ENCODE peak calls at places on chromosomes 4 and X, in eight cellular contexts. One of them, this sample, is unnamed. For H3K4me1 and H3K36me3, the result is how much of the 10 kb centered on the place peaks cover.

GRCh38 chrX:916235-916609 is 285.6 kb downstream of the SHOX start:
- DNase-seq in SK-N-SH: no peak
- DNase-seq in GM23338: no peak
- DNase-seq in heart right ventricle: no peak
- DNase-seq in transverse colon: no peak
- DNase-seq in lung: peak
- DNase-seq in MM.1S: no peak
- DNase-seq in fibroblast of lung: no peak
- DNase-seq in this sample: no peak

GRCh38 chrX:121579016-121579760 is 531.8 kb downstream of the GLUD2 start:
- DNase-seq in SK-N-SH: peak
- DNase-seq in GM23338: peak
- DNase-seq in heart right ventricle: no peak
- DNase-seq in transverse colon: peak
- DNase-seq in lung: no peak
- DNase-seq in MM.1S: peak
- DNase-seq in fibroblast of lung: peak
- DNase-seq in this sample: no peak

GRCh38 chr4:38865445-38865844 is 2.2 kb upstream of the FAM114A1 start:
- DNase-seq in SK-N-SH: no peak
- DNase-seq in GM23338: no peak
- DNase-seq in heart right ventricle: no peak
- DNase-seq in transverse colon: peak
- DNase-seq in lung: no peak
- DNase-seq in MM.1S: no peak
- DNase-seq in fibroblast of lung: no peak
- DNase-seq in this sample: no peak

GRCh38 chr4:6873792-6874461 is 35.7 kb upstream of the TBC1D14 start:
- DNase-seq in SK-N-SH: peak
- DNase-seq in GM23338: peak
- DNase-seq in heart right ventricle: peak
- DNase-seq in transverse colon: peak
- DNase-seq in lung: peak
- DNase-seq in MM.1S: peak
- DNase-seq in fibroblast of lung: peak
- DNase-seq in this sample: peak

GRCh38 chrX:11427082-11428033 is 134.1 kb downstream of the AMELX start:
- DNase-seq in SK-N-SH: peak
- DNase-seq in GM23338: peak
- DNase-seq in heart right ventricle: peak
- DNase-seq in transverse colon: peak
- DNase-seq in lung: no peak
- DNase-seq in MM.1S: peak
- DNase-seq in fibroblast of lung: no peak
- DNase-seq in this sample: no peak

GRCh38 chr4:63637270-63637669 is 772.0 kb downstream of the TECRL start:
- DNase-seq in SK-N-SH: no peak
- DNase-seq in GM23338: no peak
- DNase-seq in heart right ventricle: no peak
- DNase-seq in transverse colon: no peak
- DNase-seq in lung: no peak
- DNase-seq in MM.1S: no peak
- DNase-seq in fibroblast of lung: no peak
- DNase-seq in this sample: no peak

GRCh38 chr4:35772291-35772690 is 472.0 kb downstream of the ARAP2 start:
- DNase-seq in SK-N-SH: no peak
- DNase-seq in GM23338: no peak
- DNase-seq in heart right ventricle: no peak
- DNase-seq in transverse colon: no peak
- DNase-seq in lung: no peak
- DNase-seq in MM.1S: no peak
- DNase-seq in fibroblast of lung: peak
- DNase-seq in this sample: peak

GRCh38 chr4:74038161-74039064 is at the start of gene CXCL3:
- DNase-seq in SK-N-SH: peak
- DNase-seq in GM23338: peak
- DNase-seq in heart right ventricle: peak
- DNase-seq in transverse colon: peak
- DNase-seq in lung: peak
- DNase-seq in MM.1S: no peak
- DNase-seq in fibroblast of lung: peak
- DNase-seq in this sample: no peak

GRCh38 chrX:10158279-10158939 is 1.6 kb downstream of the CLCN4 start:
- DNase-seq in SK-N-SH: peak
- DNase-seq in GM23338: peak
- DNase-seq in heart right ventricle: peak
- DNase-seq in transverse colon: no peak
- DNase-seq in lung: no peak
- DNase-seq in MM.1S: no peak
- DNase-seq in fibroblast of lung: no peak
- DNase-seq in this sample: no peak

GRCh38 chrX:47620303-47620685 is 637 bp upstream of the SYN1 start:
- DNase-seq in SK-N-SH: no peak
- DNase-seq in GM23338: no peak
- DNase-seq in heart right ventricle: no peak
- DNase-seq in transverse colon: no peak
- DNase-seq in lung: no peak
- DNase-seq in MM.1S: no peak
- DNase-seq in fibroblast of lung: no peak
- DNase-seq in this sample: no peak

GRCh38 chr4:519203-519651 is 20.2 kb downstream of the PIGG start:
- DNase-seq in SK-N-SH: no peak
- DNase-seq in GM23338: no peak
- DNase-seq in heart right ventricle: no peak
- DNase-seq in transverse colon: no peak
- DNase-seq in lung: no peak
- DNase-seq in MM.1S: no peak
- DNase-seq in fibroblast of lung: no peak
- DNase-seq in this sample: peak

GRCh38 chrX:19883878-19884277 is 3.5 kb downstream of the SH3KBP1 start:
- DNase-seq in SK-N-SH: no peak
- DNase-seq in GM23338: no peak
- DNase-seq in heart right ventricle: no peak
- DNase-seq in transverse colon: peak
- DNase-seq in lung: no peak
- DNase-seq in MM.1S: peak
- DNase-seq in fibroblast of lung: no peak
- DNase-seq in this sample: no peak

GRCh38 chr4:132587626-132588025 is 561.5 kb upstream of the PCDH10 start:
- DNase-seq in SK-N-SH: no peak
- DNase-seq in GM23338: no peak
- DNase-seq in heart right ventricle: no peak
- DNase-seq in transverse colon: no peak
- DNase-seq in lung: no peak
- DNase-seq in MM.1S: no peak
- DNase-seq in fibroblast of lung: peak
- DNase-seq in this sample: no peak

GRCh38 chr4:12486995-12487394 is 997.1 kb downstream of the RAB28 start:
- DNase-seq in SK-N-SH: no peak
- DNase-seq in GM23338: no peak
- DNase-seq in heart right ventricle: peak
- DNase-seq in transverse colon: no peak
- DNase-seq in lung: no peak
- DNase-seq in MM.1S: no peak
- DNase-seq in fibroblast of lung: no peak
- DNase-seq in this sample: no peak

GRCh38 chrX:13759152-13759718 is 24.7 kb downstream of the OFD1 start:
- DNase-seq in SK-N-SH: no peak
- DNase-seq in GM23338: no peak
- DNase-seq in heart right ventricle: no peak
- DNase-seq in transverse colon: no peak
- DNase-seq in lung: no peak
- DNase-seq in MM.1S: no peak
- DNase-seq in fibroblast of lung: no peak
- DNase-seq in this sample: no peak

GRCh38 chrX:136623400-136623799 is 24.6 kb upstream of the CD40LG start:
- DNase-seq in SK-N-SH: no peak
- DNase-seq in GM23338: no peak
- DNase-seq in heart right ventricle: no peak
- DNase-seq in transverse colon: no peak
- DNase-seq in lung: no peak
- DNase-seq in MM.1S: no peak
- DNase-seq in fibroblast of lung: no peak
- DNase-seq in this sample: no peak

DNA sequence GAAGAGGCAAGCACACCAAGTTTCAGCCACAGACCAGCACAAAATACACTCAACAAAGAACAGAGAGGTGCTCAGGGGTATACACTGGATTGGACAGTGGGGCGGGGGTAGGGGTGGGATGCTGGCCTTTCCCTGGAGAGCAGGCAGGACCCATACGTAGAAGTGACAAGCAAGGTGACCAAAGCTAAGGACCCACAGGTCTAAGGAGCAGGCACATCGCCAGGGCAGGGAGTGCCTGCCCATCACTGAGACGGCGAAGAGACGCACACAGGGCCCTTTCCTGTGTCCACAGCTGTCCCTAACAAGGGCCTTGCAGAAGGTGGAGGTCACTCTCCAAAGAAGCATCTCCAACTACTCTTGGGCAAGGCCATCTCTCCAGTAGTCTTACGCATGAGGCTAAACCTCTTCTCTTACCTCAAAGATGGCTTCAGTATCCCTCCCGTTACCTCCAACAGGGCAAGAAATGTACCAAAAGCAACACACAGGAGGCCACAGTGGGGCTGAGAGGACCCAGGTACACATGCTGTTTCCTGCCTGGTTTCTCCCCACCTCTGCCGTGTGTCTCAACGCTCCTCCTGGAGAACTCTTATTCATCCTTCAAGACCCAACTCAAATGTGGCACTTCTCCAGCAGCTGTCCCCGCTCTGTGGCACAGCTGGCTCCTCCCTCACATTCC is 6.5 kb downstream of the WDR1 start:
- DNase-seq in SK-N-SH: no peak
- DNase-seq in GM23338: peak
- DNase-seq in heart right ventricle: no peak
- DNase-seq in transverse colon: no peak
- DNase-seq in lung: no peak
- DNase-seq in MM.1S: no peak
- DNase-seq in fibroblast of lung: no peak
- DNase-seq in this sample: no peak
- H3K4me1 ChIP-seq in SK-N-SH: under half
- H3K4me1 ChIP-seq in GM23338: under half
- H3K4me1 ChIP-seq in heart right ventricle: half or more
- H3K4me1 ChIP-seq in transverse colon: half or more
- H3K4me1 ChIP-seq in lung: under half
- H3K4me1 ChIP-seq in MM.1S: half or more
- H3K4me1 ChIP-seq in fibroblast of lung: under half
- H3K4me1 ChIP-seq in this sample: half or more

GRCh38 chr4:76199664-76200211 is 13.9 kb downstream of the SCARB2 start:
- DNase-seq in SK-N-SH: no peak
- DNase-seq in GM23338: peak
- DNase-seq in heart right ventricle: no peak
- DNase-seq in transverse colon: peak
- DNase-seq in lung: no peak
- DNase-seq in MM.1S: peak
- DNase-seq in fibroblast of lung: peak
- DNase-seq in this sample: no peak
- TF ChIP-seq CTCF in SK-N-SH: no peak
- TF ChIP-seq CTCF in GM23338: peak
- TF ChIP-seq CTCF in heart right ventricle: no peak
- TF ChIP-seq CTCF in transverse colon: no peak
- TF ChIP-seq CTCF in lung: no peak
- TF ChIP-seq CTCF in MM.1S: peak
- TF ChIP-seq CTCF in fibroblast of lung: peak
- TF ChIP-seq CTCF in this sample: no peak

GRCh38 chr4:3114377-3114776 is 39.9 kb downstream of the HTT start:
- DNase-seq in SK-N-SH: no peak
- DNase-seq in GM23338: no peak
- DNase-seq in heart right ventricle: no peak
- DNase-seq in transverse colon: no peak
- DNase-seq in lung: no peak
- DNase-seq in MM.1S: no peak
- DNase-seq in fibroblast of lung: no peak
- DNase-seq in this sample: peak
- H3K36me3 ChIP-seq in SK-N-SH: half or more
- H3K36me3 ChIP-seq in GM23338: under half
- H3K36me3 ChIP-seq in heart right ventricle: under half
- H3K36me3 ChIP-seq in transverse colon: under half
- H3K36me3 ChIP-seq in lung: under half
- H3K36me3 ChIP-seq in MM.1S: under half
- H3K36me3 ChIP-seq in fibroblast of lung: under half
- H3K36me3 ChIP-seq in this sample: under half

DNA sequence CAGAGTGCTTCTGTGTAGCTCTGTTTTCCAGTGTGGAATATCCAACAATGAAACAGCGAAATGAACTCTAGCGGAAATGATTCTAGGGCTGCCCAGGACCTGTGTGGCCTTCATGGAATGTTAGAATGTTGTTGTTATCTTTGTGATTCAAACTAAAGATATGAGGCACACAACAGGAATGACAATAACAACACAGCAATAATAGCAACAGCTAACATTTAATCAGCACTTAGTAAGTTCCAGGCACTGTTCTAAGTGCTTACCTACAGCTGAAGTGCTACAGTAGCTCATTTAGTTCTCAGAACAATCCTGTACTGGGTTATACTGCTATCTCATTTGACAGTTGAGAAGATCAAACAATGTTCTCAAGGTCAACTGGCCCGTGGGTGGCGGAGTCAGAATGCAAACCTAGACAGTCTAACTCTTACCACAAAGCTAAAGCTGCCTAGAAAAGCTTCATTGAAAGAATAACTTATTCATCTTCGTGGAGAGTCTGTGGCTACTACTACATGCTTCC is 63.7 kb downstream of the MAML3 start:
- DNase-seq in SK-N-SH: no peak
- DNase-seq in GM23338: no peak
- DNase-seq in heart right ventricle: no peak
- DNase-seq in transverse colon: no peak
- DNase-seq in lung: no peak
- DNase-seq in MM.1S: no peak
- DNase-seq in fibroblast of lung: peak
- DNase-seq in this sample: no peak
- H3K4me1 ChIP-seq in SK-N-SH: under half
- H3K4me1 ChIP-seq in GM23338: under half
- H3K4me1 ChIP-seq in heart right ventricle: under half
- H3K4me1 ChIP-seq in transverse colon: under half
- H3K4me1 ChIP-seq in lung: under half
- H3K4me1 ChIP-seq in MM.1S: under half
- H3K4me1 ChIP-seq in fibroblast of lung: under half
- H3K4me1 ChIP-seq in this sample: under half

GRCh38 chr4:169621754-169622481 is 1.5 kb downstream of the CLCN3 start:
- DNase-seq in SK-N-SH: peak
- DNase-seq in GM23338: no peak
- DNase-seq in heart right ventricle: no peak
- DNase-seq in transverse colon: no peak
- DNase-seq in lung: no peak
- DNase-seq in MM.1S: peak
- DNase-seq in fibroblast of lung: peak
- DNase-seq in this sample: no peak

GRCh38 chr4:169619518-169619957 is 840 bp upstream of the CLCN3 start:
- DNase-seq in SK-N-SH: peak
- DNase-seq in GM23338: peak
- DNase-seq in heart right ventricle: no peak
- DNase-seq in transverse colon: peak
- DNase-seq in lung: peak
- DNase-seq in MM.1S: peak
- DNase-seq in fibroblast of lung: peak
- DNase-seq in this sample: no peak

GRCh38 chr4:169618986-169619385 is 1.4 kb upstream of the CLCN3 start:
- DNase-seq in SK-N-SH: no peak
- DNase-seq in GM23338: no peak
- DNase-seq in heart right ventricle: no peak
- DNase-seq in transverse colon: no peak
- DNase-seq in lung: no peak
- DNase-seq in MM.1S: no peak
- DNase-seq in fibroblast of lung: no peak
- DNase-seq in this sample: no peak

GRCh38 chr4:169620846-169621228 is 459 bp downstream of the CLCN3 start:
- DNase-seq in SK-N-SH: peak
- DNase-seq in GM23338: peak
- DNase-seq in heart right ventricle: no peak
- DNase-seq in transverse colon: peak
- DNase-seq in lung: no peak
- DNase-seq in MM.1S: peak
- DNase-seq in fibroblast of lung: peak
- DNase-seq in this sample: no peak

GRCh38 chr4:169619958-169620845 is at the start of gene CLCN3:
- DNase-seq in SK-N-SH: peak
- DNase-seq in GM23338: peak
- DNase-seq in heart right ventricle: peak
- DNase-seq in transverse colon: peak
- DNase-seq in lung: peak
- DNase-seq in MM.1S: peak
- DNase-seq in fibroblast of lung: peak
- DNase-seq in this sample: no peak
- TF ChIP-seq CTCF in SK-N-SH: no peak
- TF ChIP-seq CTCF in GM23338: no peak
- TF ChIP-seq CTCF in heart right ventricle: no peak
- TF ChIP-seq CTCF in transverse colon: no peak
- TF ChIP-seq CTCF in lung: peak
- TF ChIP-seq CTCF in MM.1S: no peak
- TF ChIP-seq CTCF in fibroblast of lung: no peak
- TF ChIP-seq CTCF in this sample: peak

This sample was measured in keratinocyte.